ENCODE peak calls at places on chromosomes 2 and 18, in nine cellular contexts. X is sigmoid colon; U is T1000; G is activated T-cell treated with anti-CD3 and anti-CD28 coated beads for 1 hour; C is myocyte; J is stimulated activated CD8-positive, alpha-beta memory T cell treated with anti-CD3 and anti-CD28 coated beads, Interleukin-15, amount 100 ng/mL, for 1 hour; O is NCI-H510A treated with DMSO at 0.1 percent for 48 hours; M is AG04450; N is astrocyte of the spinal cord. H is an unnamed sample.
A peak's percentile ranks its signal among the peaks of the same experiment; 100 is the strongest.

GRCh38 chr2:237191693-237192076 is 106.0 kb downstream of the COPS8 start:
- DNase-seq in X (peak; percentile 67), U (no peak), G (no peak), C (no peak), J (no peak), O (no peak), M (no peak), N (no peak), H (no peak)

GRCh38 chr2:52107124-52107523 is 1075.2 kb upstream of the NRXN1 start:
- DNase-seq in X (no peak), U (no peak), G (no peak), C (no peak), J (no peak), O (no peak), M (no peak), N (no peak), H (no peak)

GRCh38 chr2:215884741-215885140 is 128.6 kb downstream of the MREG start:
- DNase-seq in X (no peak), U (no peak), G (no peak), C (no peak), J (no peak), O (no peak), M (no peak), N (peak; percentile 60), H (no peak)

GRCh38 chr2:45315881-45316280 is 295.2 kb downstream of the SRBD1 start:
- DNase-seq in X (no peak), U (peak; percentile 9), G (no peak), C (peak; percentile 83), J (no peak), O (no peak), M (peak; percentile 74), N (peak; percentile 92), H (no peak)

GRCh38 chr2:62412347-62412742 is 93.7 kb downstream of the TMEM17 start:
- DNase-seq in X (no peak), U (no peak), G (no peak), C (no peak), J (no peak), O (no peak), M (no peak), N (peak; percentile 27), H (no peak)

GRCh38 chr18:48955528-48956261 is 4.9 kb upstream of the SMAD7 start:
- DNase-seq in X (peak; percentile 87), U (peak; percentile 15), G (no peak), C (peak; percentile 92), J (no peak), O (peak; percentile 18), M (no peak), N (peak; percentile 78), H (no peak)

GRCh38 chr2:10471046-10471571 is 23.0 kb upstream of the ODC1 start:
- DNase-seq in X (peak; percentile 22), U (no peak), G (no peak), C (no peak), J (no peak), O (no peak), M (no peak), N (no peak), H (no peak)

GRCh38 chr2:186064507-186064906 is 325.9 kb downstream of the FSIP2 start:
- DNase-seq in X (no peak), U (no peak), G (no peak), C (no peak), J (no peak), O (no peak), M (no peak), N (no peak), H (no peak)

GRCh38 chr2:180999274-180999964 is 19.0 kb downstream of the UBE2E3 start:
- DNase-seq in X (no peak), U (no peak), G (no peak), C (no peak), J (no peak), O (no peak), M (no peak), N (no peak), H (no peak)